ENCODE peak calls at places on chromosomes 12 and 14, in nine cellular contexts. One of them, this sample, is unnamed.

GRCh38 chr12:33771889-33772288 is 250.4 kb upstream of the ALG10 start:
- DNase-seq in M059J: peak; percentile 52
- DNase-seq in breast epithelium: no peak
- DNase-seq in GDM1: no peak
- DNase-seq in stimulated activated CD8-positive, alpha-beta memory T cell treated with anti-CD3 and anti-CD28 coated beads, Interleukin-4, amount 100 ng/mL, for 24 hours: no peak
- DNase-seq in HCT116: no peak
- DNase-seq in skeletal muscle cell: no peak
- DNase-seq in dermis microvascular lymphatic vessel endothelial cell: no peak
- DNase-seq in ureter: no peak
- DNase-seq in this sample: no peak

GRCh38 chr12:13864081-13864673 is 117.2 kb downstream of the GRIN2B start:
- DNase-seq in M059J: peak; percentile 47
- DNase-seq in breast epithelium: peak; percentile 65
- DNase-seq in GDM1: no peak
- DNase-seq in stimulated activated CD8-positive, alpha-beta memory T cell treated with anti-CD3 and anti-CD28 coated beads, Interleukin-4, amount 100 ng/mL, for 24 hours: peak; percentile 36
- DNase-seq in HCT116: peak; percentile 54
- DNase-seq in skeletal muscle cell: peak; percentile 16
- DNase-seq in dermis microvascular lymphatic vessel endothelial cell: peak; percentile 35
- DNase-seq in ureter: peak; percentile 65
- DNase-seq in this sample: peak; percentile 45

GRCh38 chr14:102215522-102216250 is 76.0 kb downstream of the WDR20 start:
- DNase-seq in M059J: no peak
- DNase-seq in breast epithelium: no peak
- DNase-seq in GDM1: no peak
- DNase-seq in stimulated activated CD8-positive, alpha-beta memory T cell treated with anti-CD3 and anti-CD28 coated beads, Interleukin-4, amount 100 ng/mL, for 24 hours: no peak
- DNase-seq in HCT116: no peak
- DNase-seq in skeletal muscle cell: no peak
- DNase-seq in dermis microvascular lymphatic vessel endothelial cell: no peak
- DNase-seq in ureter: no peak
- DNase-seq in this sample: no peak

GRCh38 chr14:99158646-99159165 is 113.3 kb downstream of the BCL11B start:
- DNase-seq in M059J: no peak
- DNase-seq in breast epithelium: peak; percentile 10
- DNase-seq in GDM1: no peak
- DNase-seq in stimulated activated CD8-positive, alpha-beta memory T cell treated with anti-CD3 and anti-CD28 coated beads, Interleukin-4, amount 100 ng/mL, for 24 hours: no peak
- DNase-seq in HCT116: no peak
- DNase-seq in skeletal muscle cell: no peak
- DNase-seq in dermis microvascular lymphatic vessel endothelial cell: no peak
- DNase-seq in ureter: no peak
- DNase-seq in this sample: no peak

GRCh38 chr12:90366286-90366685 is 588.7 kb downstream of the CCER1 start:
- DNase-seq in M059J: peak; percentile 38
- DNase-seq in breast epithelium: no peak
- DNase-seq in GDM1: no peak
- DNase-seq in stimulated activated CD8-positive, alpha-beta memory T cell treated with anti-CD3 and anti-CD28 coated beads, Interleukin-4, amount 100 ng/mL, for 24 hours: no peak
- DNase-seq in HCT116: no peak
- DNase-seq in skeletal muscle cell: peak; percentile 42
- DNase-seq in dermis microvascular lymphatic vessel endothelial cell: no peak
- DNase-seq in ureter: no peak
- DNase-seq in this sample: no peak

GRCh38 chr12:22684124-22684523 is 59.2 kb downstream of the ETNK1 start:
- DNase-seq in M059J: no peak
- DNase-seq in breast epithelium: no peak
- DNase-seq in GDM1: no peak
- DNase-seq in stimulated activated CD8-positive, alpha-beta memory T cell treated with anti-CD3 and anti-CD28 coated beads, Interleukin-4, amount 100 ng/mL, for 24 hours: no peak
- DNase-seq in HCT116: no peak
- DNase-seq in skeletal muscle cell: no peak
- DNase-seq in dermis microvascular lymphatic vessel endothelial cell: no peak
- DNase-seq in ureter: no peak
- DNase-seq in this sample: no peak

GRCh38 chr12:93803408-93803807 is 126.2 kb downstream of the CRADD start:
- DNase-seq in M059J: peak; percentile 94
- DNase-seq in breast epithelium: no peak
- DNase-seq in GDM1: no peak
- DNase-seq in stimulated activated CD8-positive, alpha-beta memory T cell treated with anti-CD3 and anti-CD28 coated beads, Interleukin-4, amount 100 ng/mL, for 24 hours: no peak
- DNase-seq in HCT116: no peak
- DNase-seq in skeletal muscle cell: peak; percentile 80
- DNase-seq in dermis microvascular lymphatic vessel endothelial cell: no peak
- DNase-seq in ureter: no peak
- DNase-seq in this sample: no peak

GRCh38 chr12:51871918-51872688 is 15.8 kb upstream of the ANKRD33 start:
- DNase-seq in M059J: no peak
- DNase-seq in breast epithelium: no peak
- DNase-seq in GDM1: no peak
- DNase-seq in stimulated activated CD8-positive, alpha-beta memory T cell treated with anti-CD3 and anti-CD28 coated beads, Interleukin-4, amount 100 ng/mL, for 24 hours: no peak
- DNase-seq in HCT116: no peak
- DNase-seq in skeletal muscle cell: no peak
- DNase-seq in dermis microvascular lymphatic vessel endothelial cell: no peak
- DNase-seq in ureter: no peak
- DNase-seq in this sample: no peak

GRCh38 chr14:20197459-20197858 is 6.8 kb downstream of the OR11G2 start:
- DNase-seq in M059J: no peak
- DNase-seq in breast epithelium: no peak
- DNase-seq in GDM1: no peak
- DNase-seq in stimulated activated CD8-positive, alpha-beta memory T cell treated with anti-CD3 and anti-CD28 coated beads, Interleukin-4, amount 100 ng/mL, for 24 hours: no peak
- DNase-seq in HCT116: no peak
- DNase-seq in skeletal muscle cell: no peak
- DNase-seq in dermis microvascular lymphatic vessel endothelial cell: no peak
- DNase-seq in ureter: no peak
- DNase-seq in this sample: no peak

GRCh38 chr12:49673446-49674317 is 33.5 kb downstream of the FMNL3 start:
- DNase-seq in M059J: peak; percentile 91
- DNase-seq in breast epithelium: peak; percentile 81
- DNase-seq in GDM1: no peak
- DNase-seq in stimulated activated CD8-positive, alpha-beta memory T cell treated with anti-CD3 and anti-CD28 coated beads, Interleukin-4, amount 100 ng/mL, for 24 hours: no peak
- DNase-seq in HCT116: no peak
- DNase-seq in skeletal muscle cell: peak; percentile 89
- DNase-seq in dermis microvascular lymphatic vessel endothelial cell: peak; percentile 73
- DNase-seq in ureter: peak; percentile 87
- DNase-seq in this sample: no peak

GRCh38 chr14:39229222-39229543 is 4.5 kb upstream of the MIA2 start:
- DNase-seq in M059J: peak; percentile 47
- DNase-seq in breast epithelium: no peak
- DNase-seq in GDM1: no peak
- DNase-seq in stimulated activated CD8-positive, alpha-beta memory T cell treated with anti-CD3 and anti-CD28 coated beads, Interleukin-4, amount 100 ng/mL, for 24 hours: peak; percentile 32
- DNase-seq in HCT116: no peak
- DNase-seq in skeletal muscle cell: no peak
- DNase-seq in dermis microvascular lymphatic vessel endothelial cell: no peak
- DNase-seq in ureter: no peak
- DNase-seq in this sample: no peak

GRCh38 chr14:66965831-66966230 is 223.4 kb upstream of the GARIN2 start:
- DNase-seq in M059J: peak; percentile 10
- DNase-seq in breast epithelium: no peak
- DNase-seq in GDM1: no peak
- DNase-seq in stimulated activated CD8-positive, alpha-beta memory T cell treated with anti-CD3 and anti-CD28 coated beads, Interleukin-4, amount 100 ng/mL, for 24 hours: no peak
- DNase-seq in HCT116: no peak
- DNase-seq in skeletal muscle cell: peak; percentile 5
- DNase-seq in dermis microvascular lymphatic vessel endothelial cell: no peak
- DNase-seq in ureter: no peak
- DNase-seq in this sample: no peak

GRCh38 chr14:105562713-105563346 is 36.4 kb downstream of the TMEM121 start:
- DNase-seq in M059J: no peak
- DNase-seq in breast epithelium: no peak
- DNase-seq in GDM1: no peak
- DNase-seq in stimulated activated CD8-positive, alpha-beta memory T cell treated with anti-CD3 and anti-CD28 coated beads, Interleukin-4, amount 100 ng/mL, for 24 hours: no peak
- DNase-seq in HCT116: no peak
- DNase-seq in skeletal muscle cell: no peak
- DNase-seq in dermis microvascular lymphatic vessel endothelial cell: no peak
- DNase-seq in ureter: no peak
- DNase-seq in this sample: no peak

GRCh38 chr12:121805171-121805687 is 1.4 kb downstream of the SETD1B start:
- DNase-seq in M059J: no peak
- DNase-seq in breast epithelium: no peak
- DNase-seq in GDM1: no peak
- DNase-seq in stimulated activated CD8-positive, alpha-beta memory T cell treated with anti-CD3 and anti-CD28 coated beads, Interleukin-4, amount 100 ng/mL, for 24 hours: no peak
- DNase-seq in HCT116: no peak
- DNase-seq in skeletal muscle cell: no peak
- DNase-seq in dermis microvascular lymphatic vessel endothelial cell: no peak
- DNase-seq in ureter: no peak
- DNase-seq in this sample: no peak

GRCh38 chr12:57089259-57090245 is 638 bp downstream of the NAB2 start:
- DNase-seq in M059J: peak; percentile 42
- DNase-seq in breast epithelium: no peak
- DNase-seq in GDM1: peak; percentile 74
- DNase-seq in stimulated activated CD8-positive, alpha-beta memory T cell treated with anti-CD3 and anti-CD28 coated beads, Interleukin-4, amount 100 ng/mL, for 24 hours: peak; percentile 35
- DNase-seq in HCT116: no peak
- DNase-seq in skeletal muscle cell: no peak
- DNase-seq in dermis microvascular lymphatic vessel endothelial cell: no peak
- DNase-seq in ureter: peak; percentile 85
- DNase-seq in this sample: no peak

This sample was measured in iPS DF 19.7.